ENCODE peak calls at places on chromosome 22, in six cellular contexts. N, R, W, H, D and F are unnamed samples.

GRCh38 chr22:41230399-41230785 is 10.3 kb downstream of the CHADL start:
- DNase-seq in D (no peak), N (no peak), R (no peak), H (no peak), W (no peak), F (no peak)

GRCh38 chr22:28075260-28075981 is 156.4 kb upstream of the PITPNB start:
- DNase-seq in R (peak; percentile 77), D (no peak), N (peak; percentile 79), H (no peak), W (peak; percentile 54), F (peak; percentile 26)

GRCh38 chr22:45163074-45163416 is 680 bp upstream of the NUP50 start:
- DNase-seq in H (no peak), W (no peak), R (no peak), D (peak; percentile 27), N (peak; percentile 46), F (peak; percentile 31)

GRCh38 chr22:41700105-41700358 is 729 bp downstream of the MEI1 start:
- DNase-seq in N (no peak), W (no peak), H (no peak), R (no peak), D (no peak), F (no peak)

GRCh38 chr22:24429411-24430365 is 2.3 kb downstream of the ADORA2A start:
- DNase-seq in W (no peak), H (no peak), N (peak; percentile 52), R (no peak), D (peak; percentile 30), F (no peak)

GRCh38 chr22:50640857-50641647 is 13.1 kb upstream of the ARSA start:
- DNase-seq in W (no peak), N (no peak), D (no peak), H (no peak), R (no peak), F (no peak)

GRCh38 chr22:37762389-37762836 is 45.3 kb upstream of the GCAT start:
- DNase-seq in N (no peak), R (no peak), H (no peak), W (no peak), D (no peak), F (no peak)

GRCh38 chr22:30636226-30637077 is 871 bp downstream of the SLC35E4 start:
- DNase-seq in H (no peak), W (no peak), N (peak; percentile 8), D (no peak), R (no peak), F (no peak)

GRCh38 chr22:49869855-49870712 is 16.4 kb downstream of the ZBED4 start:
- DNase-seq in W (no peak), H (no peak), R (no peak), N (no peak), D (no peak), F (no peak)

GRCh38 chr22:20013382-20013871 is 3.2 kb downstream of the ARVCF start:
- DNase-seq in H (no peak), W (no peak), D (peak; percentile 35), N (peak; percentile 60), R (no peak), F (peak; percentile 53)

GRCh38 chr22:46737105-46737975 is 712 bp downstream of the CERK start:
- DNase-seq in H (no peak), N (peak; percentile 47), D (peak; percentile 60), W (no peak), R (no peak), F (peak; percentile 31)

GRCh38 chr22:26589367-26589844 is 526 bp downstream of the TPST2 start:
- DNase-seq in D (peak; percentile 3), R (no peak), H (no peak), N (peak; percentile 15), W (no peak), F (peak; percentile 14)

GRCh38 chr22:44589831-44590230 is 91.8 kb upstream of the RTL6 start:
- DNase-seq in D (no peak), R (no peak), H (no peak), W (no peak), N (no peak), F (no peak)

GRCh38 chr22:49444781-49445180 is 382.9 kb downstream of the BRD1 start:
- DNase-seq in H (no peak), N (no peak), R (no peak), W (no peak), D (no peak), F (no peak)

GRCh38 chr22:35477911-35478582 is 62.6 kb upstream of the RASD2 start:
- DNase-seq in W (no peak), N (peak; percentile 64), R (peak; percentile 44), D (peak; percentile 52), H (no peak), F (peak; percentile 82)

GRCh38 chr22:40345271-40345670 is 1.0 kb upstream of the ADSL start:
- DNase-seq in H (no peak), W (no peak), N (peak; percentile 12), R (no peak), D (no peak), F (no peak)

GRCh38 chr22:19212302-19212870 is 33.9 kb upstream of the SLC25A1 start:
- DNase-seq in N (no peak), W (no peak), R (no peak), H (no peak), D (no peak), F (no peak)

GRCh38 chr22:45329536-45329936 is 19.8 kb downstream of the FAM118A start:
- DNase-seq in H (no peak), D (no peak), W (no peak), N (no peak), R (no peak), F (no peak)

GRCh38 chr22:36298118-36298517 is 45.2 kb downstream of the APOL1 start:
- DNase-seq in H (no peak), D (no peak), N (no peak), W (no peak), R (no peak), F (no peak)

GRCh38 chr22:17797721-17798559 is 23.7 kb upstream of the BID start:
- DNase-seq in D (peak; percentile 70), H (no peak), W (no peak), N (no peak), R (no peak), F (no peak)

GRCh38 chr22:21055880-21056319 is 10.2 kb downstream of the LRRC74B start:
- DNase-seq in N (no peak), W (no peak), H (no peak), D (peak; percentile 75), R (no peak), F (no peak)